ENCODE peak calls at places on chromosome 17, in six cellular contexts. W is activated T-cell treated with anti-CD3 and anti-CD28 coated beads, Interleukin-2, amount 50 U/mL, for 48 hours; E is foreskin melanocyte; A is stimulated activated CD4-positive, alpha-beta T cell treated with anti-CD3 and anti-CD28 coated beads, Interleukin-4, amount 100 ng/mL, for 4 hours; D is lung; M is suprapubic skin. J is an unnamed sample.

GRCh38 chr17:57926723-57927047 is 28.5 kb downstream of the CUEDC1 start:
- DNase-seq in E (peak), A (no peak), W (no peak), D (no peak), M (no peak), J (no peak)

GRCh38 chr17:59427996-59428395 is 96.5 kb downstream of the YPEL2 start:
- DNase-seq in E (no peak), A (no peak), M (no peak), D (no peak), W (no peak), J (no peak)

GRCh38 chr17:28317099-28317964 is 1.7 kb upstream of the TMEM97 start:
- DNase-seq in A (no peak), W (no peak), M (no peak), D (no peak), E (no peak), J (no peak)

GRCh38 chr17:64687376-64687775 is 25.3 kb upstream of the SMURF2 start:
- DNase-seq in W (no peak), E (no peak), A (no peak), M (no peak), D (no peak), J (no peak)

GRCh38 chr17:31499771-31500554 is 108.5 kb downstream of the RAB11FIP4 start:
- DNase-seq in W (peak), E (peak), D (no peak), M (no peak), A (no peak), J (no peak)

GRCh38 chr17:76570457-76570856 is 15.2 kb downstream of the ST6GALNAC2 start:
- DNase-seq in W (no peak), E (no peak), D (no peak), M (no peak), A (no peak), J (no peak)

GRCh38 chr17:55990332-55991006 is 162.8 kb upstream of the ANKFN1 start:
- DNase-seq in D (no peak), M (no peak), A (no peak), W (no peak), E (no peak), J (no peak)

GRCh38 chr17:40832840-40833239 is 10.4 kb upstream of the KRT10 start:
- DNase-seq in W (no peak), D (no peak), E (no peak), A (no peak), M (no peak), J (no peak)

GRCh38 chr17:17645961-17646360 is 35.3 kb upstream of the RAI1 start:
- DNase-seq in A (no peak), W (no peak), M (no peak), E (no peak), D (no peak), J (no peak)

GRCh38 chr17:39676198-39676819 is 8.1 kb downstream of the PNMT start:
- DNase-seq in E (no peak), D (peak), W (no peak), M (no peak), A (peak), J (no peak)

GRCh38 chr17:57823469-57824401 is 26.1 kb downstream of the MRPS23 start:
- DNase-seq in A (no peak), W (no peak), D (no peak), E (no peak), M (no peak), J (no peak)

GRCh38 chr17:60863892-60864673 is 186.4 kb downstream of the BCAS3 start:
- DNase-seq in E (no peak), W (no peak), M (no peak), D (no peak), A (no peak), J (no peak)

GRCh38 chr17:39143552-39144093 is 7.8 kb downstream of the PLXDC1 start:
- DNase-seq in A (no peak), E (no peak), M (no peak), D (no peak), W (no peak), J (peak)

GRCh38 chr17:681738-682137 is 32.9 kb downstream of the VPS53 start:
- DNase-seq in A (no peak), W (no peak), E (no peak), D (no peak), M (no peak), J (no peak)

GRCh38 chr17:49450735-49451134 is 36.1 kb upstream of the PHB1 start:
- DNase-seq in M (no peak), E (peak), A (no peak), D (no peak), W (no peak), J (no peak)

GRCh38 chr17:1907818-1908698 is 78.3 kb downstream of the RPA1 start:
- DNase-seq in A (no peak), D (no peak), E (no peak), W (peak), M (no peak), J (no peak)

GRCh38 chr17:49646391-49647255 is 31.3 kb downstream of the SPOP start:
- DNase-seq in W (peak), E (peak), M (no peak), A (peak), D (peak), J (no peak)

GRCh38 chr17:4997302-4998026 is at the start of the genes INCA1 and KIF1C:
- DNase-seq in A (peak), W (peak), E (peak), D (peak), M (peak), J (peak)

GRCh38 chr17:21214777-21215541 is 998 bp upstream of the TMEM11 start:
- DNase-seq in M (no peak), E (no peak), W (no peak), A (no peak), D (no peak), J (no peak)

GRCh38 chr17:13761221-13761620 is 159.5 kb upstream of the HS3ST3A1 start:
- DNase-seq in A (no peak), W (no peak), E (peak), M (no peak), D (no peak), J (no peak)

GRCh38 chr17:45428050-45428953 is 4.4 kb downstream of the ARHGAP27 start:
- DNase-seq in A (peak), D (peak), E (no peak), M (no peak), W (peak), J (peak)

GRCh38 chr17:66431080-66431795 is 128.8 kb downstream of the PRKCA start:
- DNase-seq in A (no peak), M (no peak), D (no peak), E (no peak), W (no peak), J (no peak)

GRCh38 chr17:45645330-45645729 is 138.8 kb upstream of the CRHR1 start:
- DNase-seq in A (no peak), E (no peak), D (no peak), M (no peak), W (no peak), J (no peak)

GRCh38 chr17:76452102-76452645 is 778 bp downstream of the UBE2O start:
- DNase-seq in E (no peak), A (peak), W (no peak), D (no peak), M (no peak), J (no peak)

GRCh38 chr17:28514571-28515002 is 8.4 kb downstream of the FOXN1 start:
- DNase-seq in E (no peak), W (no peak), D (no peak), M (no peak), A (no peak), J (no peak)

GRCh38 chr17:751269-752001 is 629 bp downstream of the GEMIN4 start:
- DNase-seq in D (peak), A (peak), E (peak), W (peak), M (no peak), J (no peak)

GRCh38 chr17:62804025-62804424 is 4.1 kb downstream of the MARCHF10 start:
- DNase-seq in E (no peak), M (no peak), W (no peak), A (no peak), D (no peak), J (no peak)

GRCh38 chr17:51647873-51648272 is 387.5 kb downstream of the UTP18 start:
- DNase-seq in D (no peak), A (no peak), M (no peak), E (no peak), W (no peak), J (no peak)

GRCh38 chr17:74960739-74961342 is 11.7 kb downstream of the HID1 start:
- DNase-seq in A (peak), D (peak), M (no peak), W (peak), E (no peak), J (no peak)

GRCh38 chr17:61416540-61417363 is 17.1 kb downstream of the TBX2 start:
- DNase-seq in E (peak), M (peak), W (peak), A (peak), D (peak), J (peak)